ENCODE peak calls at places on chromosomes 5 and 9, in nine cellular contexts. One of them, this sample, is unnamed.

GRCh38 chr9:126694206-126695081 is 80.7 kb downstream of the LMX1B start:
- DNase-seq in right atrium auricular region: no peak
- DNase-seq in GM23338: no peak
- DNase-seq in transverse colon: no peak
- DNase-seq in iPS DF 6.9: no peak
- DNase-seq in AG04450: no peak
- DNase-seq in gastrocnemius medialis: no peak
- DNase-seq in uterus: no peak
- DNase-seq in pancreas: no peak
- DNase-seq in this sample: no peak

GRCh38 chr9:92764381-92764987 is at the start of gene BICD2:
- DNase-seq in right atrium auricular region: no peak
- DNase-seq in uterus: no peak
- DNase-seq in AG04450: no peak
- DNase-seq in transverse colon: no peak
- DNase-seq in GM23338: no peak
- DNase-seq in iPS DF 6.9: no peak
- DNase-seq in pancreas: peak; percentile 64
- DNase-seq in gastrocnemius medialis: peak; percentile 26
- DNase-seq in this sample: no peak

GRCh38 chr5:75734913-75735789 is 17.9 kb upstream of the POC5 start:
- DNase-seq in iPS DF 6.9: peak; percentile 20
- DNase-seq in pancreas: peak; percentile 33
- DNase-seq in GM23338: peak; percentile 79
- DNase-seq in gastrocnemius medialis: no peak
- DNase-seq in transverse colon: peak; percentile 44
- DNase-seq in right atrium auricular region: no peak
- DNase-seq in AG04450: no peak
- DNase-seq in uterus: no peak
- DNase-seq in this sample: peak; percentile 68

GRCh38 chr5:177099422-177100093 is 12.8 kb downstream of the FGFR4 start:
- DNase-seq in GM23338: peak; percentile 84
- DNase-seq in AG04450: no peak
- DNase-seq in iPS DF 6.9: no peak
- DNase-seq in uterus: no peak
- DNase-seq in pancreas: no peak
- DNase-seq in transverse colon: peak; percentile 41
- DNase-seq in right atrium auricular region: no peak
- DNase-seq in gastrocnemius medialis: no peak
- DNase-seq in this sample: no peak

GRCh38 chr9:109411818-109412352 is 86.2 kb downstream of the PTPN3 start:
- DNase-seq in AG04450: peak; percentile 16
- DNase-seq in transverse colon: no peak
- DNase-seq in gastrocnemius medialis: no peak
- DNase-seq in pancreas: no peak
- DNase-seq in right atrium auricular region: no peak
- DNase-seq in iPS DF 6.9: no peak
- DNase-seq in uterus: no peak
- DNase-seq in GM23338: peak; percentile 76
- DNase-seq in this sample: no peak

GRCh38 chr9:130770679-130771442 is 64.2 kb upstream of the ABL1 start:
- DNase-seq in AG04450: peak; percentile 44
- DNase-seq in right atrium auricular region: no peak
- DNase-seq in gastrocnemius medialis: no peak
- DNase-seq in GM23338: peak; percentile 77
- DNase-seq in pancreas: no peak
- DNase-seq in uterus: no peak
- DNase-seq in transverse colon: no peak
- DNase-seq in iPS DF 6.9: no peak
- DNase-seq in this sample: no peak

GRCh38 chr5:33321026-33321425 is 119.7 kb upstream of the TARS1 start:
- DNase-seq in iPS DF 6.9: no peak
- DNase-seq in AG04450: peak; percentile 86
- DNase-seq in uterus: peak; percentile 82
- DNase-seq in gastrocnemius medialis: peak; percentile 35
- DNase-seq in GM23338: no peak
- DNase-seq in transverse colon: no peak
- DNase-seq in right atrium auricular region: peak; percentile 71
- DNase-seq in pancreas: no peak
- DNase-seq in this sample: no peak

GRCh38 chr5:33793836-33794549 is 97.8 kb downstream of the ADAMTS12 start:
- DNase-seq in right atrium auricular region: no peak
- DNase-seq in pancreas: no peak
- DNase-seq in GM23338: peak; percentile 22
- DNase-seq in uterus: no peak
- DNase-seq in iPS DF 6.9: no peak
- DNase-seq in gastrocnemius medialis: no peak
- DNase-seq in transverse colon: no peak
- DNase-seq in AG04450: no peak
- DNase-seq in this sample: no peak

GRCh38 chr5:124420952-124421351 is 325.5 kb downstream of the ZNF608 start:
- DNase-seq in GM23338: no peak
- DNase-seq in right atrium auricular region: no peak
- DNase-seq in pancreas: no peak
- DNase-seq in AG04450: no peak
- DNase-seq in transverse colon: no peak
- DNase-seq in iPS DF 6.9: no peak
- DNase-seq in gastrocnemius medialis: no peak
- DNase-seq in uterus: no peak
- DNase-seq in this sample: no peak

DNA sequence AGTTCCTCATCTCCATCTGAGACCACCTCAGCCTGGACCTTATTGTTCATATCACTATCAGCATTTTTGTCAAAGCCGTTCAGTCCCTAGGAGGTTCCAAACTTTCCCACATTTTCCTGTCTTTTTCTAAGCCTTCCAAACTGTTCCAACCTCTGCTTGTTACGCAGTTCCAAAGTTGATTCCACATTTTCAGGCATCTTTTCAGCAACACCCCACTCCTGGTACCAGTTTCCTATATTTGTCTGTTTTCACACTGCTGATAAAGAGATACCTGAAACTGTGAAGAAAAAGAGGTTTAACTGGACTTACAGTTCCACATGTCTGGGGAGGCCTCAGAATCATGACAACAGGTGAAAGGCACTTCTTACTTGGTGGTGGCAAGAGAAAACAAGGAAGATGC is 622.1 kb downstream of the MAT2B start:
- DNase-seq in pancreas: no peak
- DNase-seq in uterus: no peak
- DNase-seq in AG04450: no peak
- DNase-seq in iPS DF 6.9: no peak
- DNase-seq in transverse colon: no peak
- DNase-seq in GM23338: no peak
- DNase-seq in gastrocnemius medialis: no peak
- DNase-seq in right atrium auricular region: no peak
- DNase-seq in this sample: no peak
- H3K4me3 ChIP-seq in pancreas: no peak overlapping the region
- H3K4me3 ChIP-seq in uterus: no peak overlapping the region
- H3K4me3 ChIP-seq in AG04450: no peak overlapping the region
- H3K4me3 ChIP-seq in iPS DF 6.9: no peak overlapping the region
- H3K4me3 ChIP-seq in transverse colon: no peak overlapping the region
- H3K4me3 ChIP-seq in GM23338: no peak overlapping the region
- H3K4me3 ChIP-seq in gastrocnemius medialis: no peak overlapping the region
- H3K4me3 ChIP-seq in right atrium auricular region: no peak overlapping the region
- H3K4me3 ChIP-seq in this sample: no peak overlapping the region

DNA sequence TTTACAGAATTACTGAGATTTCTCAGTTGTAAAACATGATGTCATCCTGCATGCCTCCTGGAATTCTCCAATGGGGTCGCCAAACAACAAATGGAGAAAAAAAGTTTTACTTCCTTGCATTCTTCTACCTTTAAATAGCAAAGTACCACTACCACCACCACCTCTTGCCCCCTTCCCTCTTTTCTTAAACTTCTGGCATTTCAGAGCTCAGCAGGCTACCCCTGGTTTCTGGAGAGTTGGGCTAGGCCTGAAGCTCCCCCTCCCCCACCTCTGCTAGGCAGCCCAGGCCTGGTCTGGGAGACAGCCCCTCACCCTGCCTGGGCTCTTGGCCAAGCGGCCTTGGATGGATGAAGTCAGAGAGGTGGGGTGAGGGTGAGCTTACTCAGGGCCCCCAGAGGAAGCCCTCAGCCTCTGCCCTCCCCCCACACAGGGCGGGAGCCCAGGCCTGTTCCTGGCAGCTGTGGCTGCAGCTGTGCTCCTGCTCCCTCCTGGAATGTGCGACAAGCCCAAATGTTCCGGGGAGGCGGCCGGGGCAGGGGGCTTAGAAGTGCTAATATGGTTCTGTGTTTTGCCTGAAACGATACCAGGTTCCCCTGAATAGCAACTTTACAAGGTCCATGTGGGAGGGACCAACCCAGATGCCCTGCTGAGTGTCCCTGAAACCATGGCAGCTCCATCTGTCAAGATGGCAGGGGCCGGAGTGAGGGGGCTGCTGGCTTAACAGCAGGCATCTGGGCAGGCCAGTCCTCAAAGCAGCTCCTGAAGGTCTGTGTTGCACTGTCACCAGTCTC is 5.9 kb upstream of the CCIN start:
- DNase-seq in GM23338: peak; percentile 93
- DNase-seq in uterus: peak; percentile 82
- DNase-seq in gastrocnemius medialis: peak; percentile 40
- DNase-seq in pancreas: peak; percentile 52
- DNase-seq in AG04450: no peak
- DNase-seq in iPS DF 6.9: peak; percentile 79
- DNase-seq in right atrium auricular region: no peak
- DNase-seq in transverse colon: no peak
- DNase-seq in this sample: no peak
- H3K27ac ChIP-seq in GM23338: peak overlapping the region; percentile 88
- H3K27ac ChIP-seq in uterus: peak overlapping the region; percentile 86
- H3K27ac ChIP-seq in gastrocnemius medialis: peak overlapping the region; percentile 61
- H3K27ac ChIP-seq in pancreas: no peak overlapping the region
- H3K27ac ChIP-seq in AG04450: peak overlapping the region; percentile 84
- H3K27ac ChIP-seq in iPS DF 6.9: no peak overlapping the region
- H3K27ac ChIP-seq in right atrium auricular region: peak overlapping the region; percentile 78
- H3K27ac ChIP-seq in transverse colon: peak overlapping the region; percentile 80
- H3K27ac ChIP-seq in this sample: peak overlapping the region; percentile 75

DNA sequence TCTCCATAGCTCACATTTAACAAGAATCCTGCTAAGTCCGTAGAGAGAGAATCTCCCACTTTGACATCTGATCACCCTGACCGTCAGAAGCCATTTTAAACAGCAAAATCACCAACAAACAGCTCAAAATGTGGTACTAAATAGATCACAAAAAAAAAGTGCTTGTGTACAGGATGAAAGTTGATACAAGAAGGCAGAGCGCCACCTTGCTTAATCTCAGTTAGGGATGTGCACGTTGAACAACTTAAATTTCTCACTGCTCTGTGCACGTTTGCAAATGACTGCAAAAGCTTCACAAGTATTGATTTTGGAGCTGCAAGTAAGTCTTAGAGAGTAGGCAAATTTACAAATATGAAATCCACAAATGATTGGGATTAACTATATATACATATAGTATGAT is 63.1 kb upstream of the NREP start:
- DNase-seq in pancreas: no peak
- DNase-seq in GM23338: no peak
- DNase-seq in gastrocnemius medialis: no peak
- DNase-seq in uterus: no peak
- DNase-seq in iPS DF 6.9: no peak
- DNase-seq in transverse colon: no peak
- DNase-seq in right atrium auricular region: no peak
- DNase-seq in AG04450: no peak
- DNase-seq in this sample: no peak
- H3K4me3 ChIP-seq in pancreas: no peak overlapping the region
- H3K4me3 ChIP-seq in GM23338: no peak overlapping the region
- H3K4me3 ChIP-seq in gastrocnemius medialis: no peak overlapping the region
- H3K4me3 ChIP-seq in uterus: no peak overlapping the region
- H3K4me3 ChIP-seq in iPS DF 6.9: no peak overlapping the region
- H3K4me3 ChIP-seq in transverse colon: no peak overlapping the region
- H3K4me3 ChIP-seq in right atrium auricular region: no peak overlapping the region
- H3K4me3 ChIP-seq in AG04450: no peak overlapping the region
- H3K4me3 ChIP-seq in this sample: no peak overlapping the region

GRCh38 chr5:131996210-131997025 is 15.0 kb downstream of the ACSL6 start:
- DNase-seq in right atrium auricular region: no peak
- DNase-seq in uterus: no peak
- DNase-seq in pancreas: no peak
- DNase-seq in GM23338: no peak
- DNase-seq in transverse colon: no peak
- DNase-seq in gastrocnemius medialis: no peak
- DNase-seq in AG04450: no peak
- DNase-seq in iPS DF 6.9: no peak
- DNase-seq in this sample: no peak

GRCh38 chr5:131999041-131999440 is 12.4 kb downstream of the ACSL6 start:
- DNase-seq in right atrium auricular region: no peak
- DNase-seq in GM23338: no peak
- DNase-seq in AG04450: no peak
- DNase-seq in transverse colon: no peak
- DNase-seq in gastrocnemius medialis: no peak
- DNase-seq in pancreas: no peak
- DNase-seq in uterus: no peak
- DNase-seq in iPS DF 6.9: no peak
- DNase-seq in this sample: no peak

GRCh38 chr5:131998431-131999040 is 12.9 kb downstream of the ACSL6 start:
- DNase-seq in gastrocnemius medialis: no peak
- DNase-seq in right atrium auricular region: no peak
- DNase-seq in GM23338: no peak
- DNase-seq in transverse colon: no peak
- DNase-seq in iPS DF 6.9: no peak
- DNase-seq in uterus: no peak
- DNase-seq in pancreas: no peak
- DNase-seq in AG04450: no peak
- DNase-seq in this sample: no peak

GRCh38 chr5:131997026-131997726 is 14.3 kb downstream of the ACSL6 start:
- DNase-seq in iPS DF 6.9: no peak
- DNase-seq in uterus: no peak
- DNase-seq in right atrium auricular region: no peak
- DNase-seq in transverse colon: no peak
- DNase-seq in gastrocnemius medialis: no peak
- DNase-seq in pancreas: no peak
- DNase-seq in AG04450: no peak
- DNase-seq in GM23338: no peak
- DNase-seq in this sample: no peak

GRCh38 chr5:131997727-131998117 is 13.7 kb downstream of the ACSL6 start:
- DNase-seq in GM23338: no peak
- DNase-seq in iPS DF 6.9: no peak
- DNase-seq in transverse colon: no peak
- DNase-seq in right atrium auricular region: no peak
- DNase-seq in uterus: no peak
- DNase-seq in AG04450: no peak
- DNase-seq in gastrocnemius medialis: no peak
- DNase-seq in pancreas: no peak
- DNase-seq in this sample: no peak
- H3K27ac ChIP-seq in GM23338: no peak overlapping the region
- H3K27ac ChIP-seq in iPS DF 6.9: no peak overlapping the region
- H3K27ac ChIP-seq in transverse colon: no peak overlapping the region
- H3K27ac ChIP-seq in right atrium auricular region: no peak overlapping the region
- H3K27ac ChIP-seq in uterus: no peak overlapping the region
- H3K27ac ChIP-seq in AG04450: no peak overlapping the region
- H3K27ac ChIP-seq in gastrocnemius medialis: no peak overlapping the region
- H3K27ac ChIP-seq in pancreas: no peak overlapping the region
- H3K27ac ChIP-seq in this sample: peak overlapping the region; percentile 96